ENCODE peak calls at places on chromosomes 13 and 19, in four cellular contexts. One of them, this sample, is unnamed. For H3K4me1, the result is how much of the 10 kb centered on the place peaks cover.

GRCh38 chr19:41706741-41707501 is 1.5 kb upstream of the CEACAM5 start:
- DNase-seq in endodermal cell: peak
- DNase-seq in pancreas: peak
- DNase-seq in uterus: no peak
- DNase-seq in this sample: no peak

GRCh38 chr19:46022061-46022430 is 807 bp downstream of the PGLYRP1 start:
- DNase-seq in pancreas: no peak
- DNase-seq in endodermal cell: no peak
- DNase-seq in uterus: no peak
- DNase-seq in this sample: no peak

GRCh38 chr19:50204811-50205675 is 1.6 kb downstream of the MYH14 start:
- DNase-seq in pancreas: peak
- DNase-seq in uterus: no peak
- DNase-seq in endodermal cell: peak
- DNase-seq in this sample: no peak

GRCh38 chr13:45178349-45179142 is 22.3 kb downstream of the KCTD4 start:
- DNase-seq in uterus: no peak
- DNase-seq in pancreas: no peak
- DNase-seq in endodermal cell: no peak
- DNase-seq in this sample: no peak

GRCh38 chr19:11473725-11474124 is 7.1 kb downstream of the ELAVL3 start:
- DNase-seq in uterus: no peak
- DNase-seq in pancreas: no peak
- DNase-seq in endodermal cell: no peak
- DNase-seq in this sample: no peak

GRCh38 chr13:113599396-113599795 is 14.8 kb downstream of the TFDP1 start:
- DNase-seq in uterus: no peak
- DNase-seq in endodermal cell: peak
- DNase-seq in pancreas: no peak
- DNase-seq in this sample: no peak

GRCh38 chr19:45066921-45067661 is 9.2 kb downstream of the ZNF296 start:
- DNase-seq in uterus: no peak
- DNase-seq in pancreas: no peak
- DNase-seq in endodermal cell: peak
- DNase-seq in this sample: no peak

GRCh38 chr13:20702530-20702929 is 969 bp upstream of the IL17D start:
- DNase-seq in endodermal cell: no peak
- DNase-seq in uterus: no peak
- DNase-seq in pancreas: no peak
- DNase-seq in this sample: no peak

GRCh38 chr19:54364775-54365257 is at the start of gene LAIR1:
- DNase-seq in pancreas: no peak
- DNase-seq in uterus: peak
- DNase-seq in endodermal cell: no peak
- DNase-seq in this sample: peak

GRCh38 chr19:588758-589692 is 656 bp upstream of the HCN2 start:
- DNase-seq in endodermal cell: peak
- DNase-seq in pancreas: no peak
- DNase-seq in uterus: no peak
- DNase-seq in this sample: no peak

GRCh38 chr19:919157-920050 is 2.3 kb downstream of the KISS1R start:
- DNase-seq in pancreas: no peak
- DNase-seq in endodermal cell: peak
- DNase-seq in uterus: no peak
- DNase-seq in this sample: no peak

GRCh38 chr13:52749446-52749845 is 9.8 kb upstream of the CNMD start:
- DNase-seq in endodermal cell: no peak
- DNase-seq in pancreas: no peak
- DNase-seq in uterus: no peak
- DNase-seq in this sample: no peak

GRCh38 chr19:51019544-51019925 is at the start of gene KLK10:
- DNase-seq in uterus: no peak
- DNase-seq in endodermal cell: peak
- DNase-seq in pancreas: no peak
- DNase-seq in this sample: no peak

GRCh38 chr19:54207908-54208783 is 7.5 kb downstream of the RPS9 start:
- DNase-seq in endodermal cell: peak
- DNase-seq in pancreas: peak
- DNase-seq in uterus: peak
- DNase-seq in this sample: no peak

GRCh38 chr19:45076851-45077730 is 813 bp upstream of the ZNF296 start:
- DNase-seq in uterus: no peak
- DNase-seq in endodermal cell: no peak
- DNase-seq in pancreas: no peak
- DNase-seq in this sample: no peak

GRCh38 chr13:93226623-93227279 is at the start of gene GPC6:
- DNase-seq in pancreas: no peak
- DNase-seq in uterus: no peak
- DNase-seq in endodermal cell: peak
- DNase-seq in this sample: no peak

GRCh38 chr13:49681837-49682236 is 9.4 kb downstream of the EBPL start:
- DNase-seq in pancreas: no peak
- DNase-seq in endodermal cell: peak
- DNase-seq in uterus: no peak
- DNase-seq in this sample: no peak

GRCh38 chr19:17946965-17947784 is 14.4 kb downstream of the CCDC124 start:
- DNase-seq in endodermal cell: no peak
- DNase-seq in pancreas: peak
- DNase-seq in uterus: no peak
- DNase-seq in this sample: no peak

GRCh38 chr19:40815223-40815622 is 16.2 kb downstream of the EGLN2 start:
- DNase-seq in uterus: peak
- DNase-seq in pancreas: no peak
- DNase-seq in endodermal cell: no peak
- DNase-seq in this sample: peak

GRCh38 chr13:108360139-108360538 is 90.6 kb downstream of the TNFSF13B start:
- DNase-seq in pancreas: no peak
- DNase-seq in uterus: no peak
- DNase-seq in endodermal cell: no peak
- DNase-seq in this sample: no peak

GRCh38 chr19:43596842-43597461 is 557 bp downstream of the ZNF576 start:
- DNase-seq in uterus: no peak
- DNase-seq in pancreas: no peak
- DNase-seq in endodermal cell: no peak
- DNase-seq in this sample: no peak
- H3K27ac ChIP-seq in uterus: peak
- H3K27ac ChIP-seq in pancreas: peak
- H3K27ac ChIP-seq in endodermal cell: peak
- H3K27ac ChIP-seq in this sample: peak

GRCh38 chr19:14517446-14517839 is 754 bp downstream of the DNAJB1 start:
- DNase-seq in endodermal cell: no peak
- DNase-seq in uterus: no peak
- DNase-seq in pancreas: no peak
- DNase-seq in this sample: no peak
- H3K4me1 ChIP-seq in endodermal cell: under half
- H3K4me1 ChIP-seq in uterus: under half
- H3K4me1 ChIP-seq in pancreas: under half
- H3K4me1 ChIP-seq in this sample: under half

DNA sequence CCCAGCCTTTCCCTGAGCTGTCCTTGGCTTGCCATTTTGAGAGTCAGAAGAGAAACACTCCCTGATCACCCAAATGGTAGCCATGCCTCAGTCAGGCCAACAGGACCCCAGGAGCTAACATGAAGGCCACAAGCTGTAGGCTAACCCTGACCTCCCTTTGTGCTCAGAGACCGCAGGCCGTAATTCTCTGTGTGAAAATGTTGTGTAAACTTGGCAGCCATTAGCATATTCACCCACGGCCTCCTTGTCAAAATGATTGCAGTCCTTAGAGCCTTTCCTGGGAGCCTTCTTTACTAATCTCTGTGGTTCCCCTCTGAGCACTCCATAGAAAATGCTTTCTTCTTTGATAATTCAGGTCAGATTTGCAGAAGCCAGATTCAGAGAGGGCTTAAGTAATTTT is 418.9 kb downstream of the COG6 start:
- DNase-seq in uterus: no peak
- DNase-seq in pancreas: no peak
- DNase-seq in endodermal cell: peak
- DNase-seq in this sample: no peak
- H3K4me3 ChIP-seq in uterus: no peak
- H3K4me3 ChIP-seq in pancreas: no peak
- H3K4me3 ChIP-seq in endodermal cell: no peak
- H3K4me3 ChIP-seq in this sample: no peak

GRCh38 chr19:7489609-7490044 is 792 bp upstream of the PEX11G start:
- DNase-seq in pancreas: no peak
- DNase-seq in endodermal cell: peak
- DNase-seq in uterus: no peak
- DNase-seq in this sample: no peak

GRCh38 chr19:7494416-7495098 is 5.7 kb upstream of the PEX11G start:
- DNase-seq in pancreas: peak
- DNase-seq in endodermal cell: no peak
- DNase-seq in uterus: no peak
- DNase-seq in this sample: peak

GRCh38 chr19:7488736-7489353 is at the start of gene PEX11G:
- DNase-seq in pancreas: peak
- DNase-seq in endodermal cell: peak
- DNase-seq in uterus: peak
- DNase-seq in this sample: peak

GRCh38 chr19:7497292-7497691 is 8.5 kb upstream of the PEX11G start:
- DNase-seq in endodermal cell: peak
- DNase-seq in pancreas: no peak
- DNase-seq in uterus: no peak
- DNase-seq in this sample: no peak

DNA sequence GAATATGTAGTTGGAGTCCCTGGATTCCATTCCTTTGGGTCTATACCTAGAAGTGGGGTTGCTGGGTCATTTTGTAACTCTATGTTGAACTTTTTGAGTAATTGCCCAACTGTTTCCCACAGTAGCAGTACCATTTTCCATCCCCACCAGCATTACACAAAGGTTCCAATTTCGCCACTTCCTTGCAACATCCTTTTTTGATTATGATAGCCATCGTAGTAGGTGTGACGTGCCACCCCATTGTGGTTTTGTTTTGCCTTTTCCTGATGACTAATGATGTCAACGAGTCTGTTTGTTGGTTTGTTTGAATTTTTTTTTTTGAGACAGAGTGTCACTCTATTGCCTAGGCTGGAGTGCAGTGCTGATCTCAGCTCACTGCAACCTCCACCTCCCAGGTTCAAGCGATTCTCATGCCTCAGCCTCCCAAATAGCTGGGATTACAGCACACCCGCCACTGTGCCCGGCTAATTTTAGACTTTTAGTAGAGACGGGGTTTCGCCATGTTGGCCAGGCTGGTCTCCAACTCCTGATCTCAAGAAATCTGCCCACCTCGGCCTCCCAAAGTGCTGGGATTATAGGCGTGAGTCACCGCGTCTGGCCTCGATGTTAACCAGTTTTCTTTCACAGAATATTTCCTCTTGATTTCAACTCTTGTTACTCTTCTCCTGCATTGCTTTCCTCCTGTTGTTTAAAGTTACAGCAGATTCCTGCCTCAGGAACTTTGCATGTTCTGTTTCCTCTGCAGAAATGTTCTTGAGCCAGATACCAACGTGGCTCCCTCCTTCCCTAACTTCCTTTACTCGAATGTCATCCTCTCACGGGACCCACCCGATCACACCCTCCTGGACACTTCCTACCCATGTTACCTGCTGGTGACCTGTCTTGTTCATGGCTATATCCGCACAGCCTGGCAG is 3.6 kb upstream of the PEX11G start:
- DNase-seq in uterus: no peak
- DNase-seq in pancreas: no peak
- DNase-seq in endodermal cell: no peak
- DNase-seq in this sample: no peak
- H3K27ac ChIP-seq in uterus: no peak
- H3K27ac ChIP-seq in pancreas: no peak
- H3K27ac ChIP-seq in endodermal cell: no peak
- H3K27ac ChIP-seq in this sample: peak

GRCh38 chr13:31627097-31627496 is 112.2 kb upstream of the RXFP2 start:
- DNase-seq in endodermal cell: no peak
- DNase-seq in pancreas: no peak
- DNase-seq in uterus: no peak
- DNase-seq in this sample: no peak
- H3K4me1 ChIP-seq in endodermal cell: under half
- H3K4me1 ChIP-seq in pancreas: under half
- H3K4me1 ChIP-seq in uterus: under half
- H3K4me1 ChIP-seq in this sample: under half

GRCh38 chr19:38417146-38417543 is 8.9 kb downstream of the RASGRP4 start:
- DNase-seq in uterus: no peak
- DNase-seq in endodermal cell: no peak
- DNase-seq in pancreas: no peak
- DNase-seq in this sample: no peak

GRCh38 chr19:38420935-38421334 is 5.1 kb downstream of the RASGRP4 start:
- DNase-seq in endodermal cell: no peak
- DNase-seq in pancreas: no peak
- DNase-seq in uterus: no peak
- DNase-seq in this sample: no peak

GRCh38 chr19:38421856-38422255 is 4.2 kb downstream of the RASGRP4 start:
- DNase-seq in uterus: no peak
- DNase-seq in pancreas: no peak
- DNase-seq in endodermal cell: no peak
- DNase-seq in this sample: no peak

GRCh38 chr19:38413416-38413815 is 10.5 kb downstream of the FAM98C start:
- DNase-seq in uterus: no peak
- DNase-seq in pancreas: no peak
- DNase-seq in endodermal cell: no peak
- DNase-seq in this sample: no peak

DNA sequence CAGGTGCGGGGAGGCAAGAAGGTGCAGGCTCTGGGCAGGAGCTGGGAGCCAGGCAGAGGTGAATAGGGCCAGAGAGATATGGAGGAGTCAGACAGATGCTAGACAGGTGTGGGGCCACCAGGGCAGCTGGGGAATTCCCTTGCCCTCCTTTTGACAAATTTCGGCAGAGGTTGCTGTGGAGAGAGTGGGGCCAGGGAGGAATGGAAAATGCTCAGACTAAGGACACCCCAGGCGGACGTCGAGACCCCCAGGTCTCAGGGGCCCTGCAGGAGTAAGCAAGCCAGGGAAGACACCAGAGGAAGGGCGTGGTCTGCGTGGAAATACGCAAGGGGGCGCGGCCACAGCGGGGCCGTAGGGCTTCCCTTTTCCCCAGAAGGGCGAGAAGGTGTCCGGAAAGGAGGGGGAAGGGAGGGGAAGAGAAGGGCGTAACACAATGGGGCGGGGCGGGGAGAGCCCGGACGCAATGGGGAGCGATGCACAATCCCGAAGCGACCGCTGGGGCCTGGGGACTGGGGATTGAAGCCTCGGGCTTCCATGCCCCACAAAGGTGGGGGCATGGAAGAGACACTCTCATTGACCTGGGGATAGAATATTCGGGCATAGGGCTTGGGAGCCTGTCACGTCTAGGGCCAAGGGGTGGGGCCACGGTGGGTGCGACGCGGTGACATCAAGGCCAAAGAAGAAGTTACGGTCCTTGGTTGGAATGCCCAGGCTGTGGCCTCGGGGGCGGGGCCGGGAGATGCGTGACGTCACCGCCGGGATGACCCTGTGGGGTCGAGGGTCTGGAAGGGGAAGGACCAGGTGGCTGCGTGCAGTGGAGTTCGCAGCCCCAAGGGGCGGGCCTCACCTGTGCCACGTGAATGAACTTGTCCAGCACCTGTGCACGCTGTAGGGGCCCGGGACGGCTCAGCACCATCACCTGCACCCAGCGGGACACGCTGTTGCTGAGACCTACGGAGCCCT is 8.2 kb downstream of the RASGRP4 start:
- DNase-seq in pancreas: peak
- DNase-seq in uterus: peak
- DNase-seq in endodermal cell: peak
- DNase-seq in this sample: no peak
- H3K4me3 ChIP-seq in pancreas: peak
- H3K4me3 ChIP-seq in uterus: no peak
- H3K4me3 ChIP-seq in endodermal cell: peak
- H3K4me3 ChIP-seq in this sample: peak